ENCODE peak calls at places on chromosomes 16 and 17, in six cellular contexts. M, Q, G, D, K and U are unnamed samples.

GRCh38 chr17:4098516-4099209 is 44.2 kb downstream of the ZZEF1 start:
- DNase-seq in Q (no peak), D (no peak), K (no peak), M (no peak), G (no peak), U (no peak)

GRCh38 chr17:75826561-75827290 is 17.5 kb downstream of the UNC13D start:
- DNase-seq in K (no peak), G (no peak), D (no peak), M (no peak), Q (no peak), U (no peak)

GRCh38 chr16:79597277-79597676 is 3.3 kb downstream of the MAF start:
- DNase-seq in D (no peak), Q (peak), M (no peak), G (no peak), K (no peak), U (no peak)

GRCh38 chr16:55944377-55944802 is 69.2 kb upstream of the CES5A start:
- DNase-seq in G (peak), Q (peak), K (peak), M (peak), D (peak), U (peak)

GRCh38 chr16:69182730-69183416 is 4.1 kb upstream of the SNTB2 start:
- DNase-seq in K (no peak), M (no peak), D (no peak), G (peak), Q (no peak), U (no peak)

GRCh38 chr16:75580-76501 is 2.2 kb upstream of the MPG start:
- DNase-seq in D (peak), Q (peak), G (no peak), K (peak), M (no peak), U (peak)

GRCh38 chr17:77498875-77499698 is 358.3 kb downstream of the SEC14L1 start:
- DNase-seq in G (peak), Q (no peak), K (no peak), M (no peak), D (no peak), U (no peak)

GRCh38 chr17:2018716-2019490 is 6.2 kb downstream of the RTN4RL1 start:
- DNase-seq in D (no peak), Q (no peak), G (no peak), K (no peak), M (no peak), U (no peak)

GRCh38 chr16:49849709-49850108 is 6.2 kb downstream of the ZNF423 start:
- DNase-seq in G (no peak), D (no peak), K (no peak), M (no peak), Q (no peak), U (no peak)

GRCh38 chr16:6726621-6727020 is 606.0 kb upstream of the RBFOX1 start:
- DNase-seq in M (no peak), D (no peak), K (no peak), Q (no peak), G (no peak), U (no peak)

GRCh38 chr16:1189455-1189854 is 35.6 kb downstream of the TPSG1 start:
- DNase-seq in K (no peak), D (no peak), G (no peak), Q (no peak), M (no peak), U (no peak)

GRCh38 chr17:59491353-59492090 is 73.9 kb upstream of the DHX40 start:
- DNase-seq in D (no peak), K (no peak), M (no peak), Q (no peak), G (no peak), U (no peak)

GRCh38 chr16:70749681-70750601 is 51.0 kb downstream of the VAC14 start:
- DNase-seq in Q (peak), M (no peak), K (no peak), D (peak), G (no peak), U (peak)

GRCh38 chr17:59766486-59766885 is 59.0 kb downstream of the VMP1 start:
- DNase-seq in K (peak), D (no peak), G (no peak), M (no peak), Q (no peak), U (no peak)

GRCh38 chr17:44353656-44354331 is 8.7 kb downstream of the GRN start:
- DNase-seq in K (no peak), Q (peak), G (no peak), D (no peak), M (no peak), U (peak)

GRCh38 chr17:9802294-9802693 is 10.9 kb upstream of the DHRS7C start:
- DNase-seq in K (peak), D (no peak), Q (peak), M (no peak), G (no peak), U (peak)

GRCh38 chr16:58638148-58639036 is 8.8 kb upstream of the CNOT1 start:
- DNase-seq in G (peak), Q (peak), M (no peak), K (peak), D (peak), U (peak)

GRCh38 chr17:51802544-51802943 is 356.0 kb downstream of the CA10 start:
- DNase-seq in Q (no peak), M (no peak), G (peak), K (no peak), D (no peak), U (no peak)

GRCh38 chr17:62690168-62690897 is 62.9 kb downstream of the MRC2 start:
- DNase-seq in M (no peak), D (no peak), Q (no peak), K (no peak), G (no peak), U (no peak)

GRCh38 chr17:11932337-11932898 is 64.9 kb downstream of the ZNF18 start:
- DNase-seq in Q (no peak), M (no peak), D (no peak), K (no peak), G (no peak), U (no peak)

GRCh38 chr16:65889533-65889966 is 476.9 kb upstream of the CDH5 start:
- DNase-seq in M (no peak), D (no peak), K (peak), G (no peak), Q (peak), U (no peak)

GRCh38 chr17:75683467-75684041 is 16.4 kb downstream of the SAP30BP start:
- DNase-seq in D (no peak), G (no peak), K (peak), M (no peak), Q (peak), U (no peak)

GRCh38 chr17:72984145-72984924 is 108.2 kb downstream of the SLC39A11 start:
- DNase-seq in D (no peak), K (peak), M (no peak), Q (peak), G (no peak), U (no peak)

GRCh38 chr16:88309905-88310259 is 72.9 kb upstream of the ZNF469 start:
- DNase-seq in K (no peak), Q (no peak), M (no peak), G (no peak), D (no peak), U (peak)

GRCh38 chr16:73427177-73427576 is 379.2 kb upstream of the ZFHX3 start:
- DNase-seq in Q (no peak), K (no peak), G (no peak), D (no peak), M (no peak), U (no peak)

GRCh38 chr16:83727018-83727417 is 80.8 kb upstream of the HSBP1 start:
- DNase-seq in Q (peak), G (no peak), M (no peak), K (peak), D (no peak), U (no peak)

GRCh38 chr16:28182183-28182582 is 29.6 kb downstream of the XPO6 start:
- DNase-seq in G (no peak), M (no peak), D (no peak), Q (no peak), K (peak), U (no peak)

GRCh38 chr17:3529817-3530741 is 27.5 kb downstream of the TRPV3 start:
- DNase-seq in K (peak), G (no peak), Q (peak), M (no peak), D (peak), U (peak)

GRCh38 chr16:9787717-9788116 is 394.5 kb downstream of the GRIN2A start:
- DNase-seq in G (peak), Q (no peak), D (peak), K (peak), M (no peak), U (no peak)

GRCh38 chr16:29810699-29811169 is 1.3 kb upstream of the PRRT2 start:
- DNase-seq in G (no peak), D (no peak), M (no peak), Q (no peak), K (no peak), U (no peak)

GRCh38 chr16:878071-878784 is 77.7 kb upstream of the GNG13 start:
- DNase-seq in G (peak), M (peak), K (peak), Q (no peak), D (no peak), U (peak)

GRCh38 chr16:83742520-83742919 is 65.3 kb upstream of the HSBP1 start:
- DNase-seq in Q (no peak), D (no peak), K (no peak), G (no peak), M (no peak), U (no peak)

GRCh38 chr17:65495255-65496060 is 66.0 kb downstream of the AXIN2 start:
- DNase-seq in D (no peak), K (peak), M (no peak), Q (peak), G (no peak), U (peak)

GRCh38 chr17:75308732-75309629 is 19.7 kb upstream of the SLC25A19 start:
- DNase-seq in M (no peak), G (no peak), Q (no peak), K (no peak), D (no peak), U (no peak)

GRCh38 chr16:48432136-48432535 is 46.9 kb upstream of the SIAH1 start:
- DNase-seq in G (no peak), K (no peak), Q (no peak), M (no peak), D (no peak), U (no peak)

GRCh38 chr16:75491876-75492275 is 3.4 kb downstream of the CHST6 start:
- DNase-seq in G (peak), D (no peak), K (no peak), M (no peak), Q (no peak), U (peak)

GRCh38 chr16:53090591-53091507 is 36.1 kb downstream of the CHD9 start:
- DNase-seq in K (peak), G (no peak), Q (peak), D (peak), M (no peak), U (no peak)

GRCh38 chr17:73639322-73639721 is 4.9 kb downstream of the SDK2 start:
- DNase-seq in M (no peak), K (peak), G (no peak), Q (no peak), D (no peak), U (no peak)

DNA sequence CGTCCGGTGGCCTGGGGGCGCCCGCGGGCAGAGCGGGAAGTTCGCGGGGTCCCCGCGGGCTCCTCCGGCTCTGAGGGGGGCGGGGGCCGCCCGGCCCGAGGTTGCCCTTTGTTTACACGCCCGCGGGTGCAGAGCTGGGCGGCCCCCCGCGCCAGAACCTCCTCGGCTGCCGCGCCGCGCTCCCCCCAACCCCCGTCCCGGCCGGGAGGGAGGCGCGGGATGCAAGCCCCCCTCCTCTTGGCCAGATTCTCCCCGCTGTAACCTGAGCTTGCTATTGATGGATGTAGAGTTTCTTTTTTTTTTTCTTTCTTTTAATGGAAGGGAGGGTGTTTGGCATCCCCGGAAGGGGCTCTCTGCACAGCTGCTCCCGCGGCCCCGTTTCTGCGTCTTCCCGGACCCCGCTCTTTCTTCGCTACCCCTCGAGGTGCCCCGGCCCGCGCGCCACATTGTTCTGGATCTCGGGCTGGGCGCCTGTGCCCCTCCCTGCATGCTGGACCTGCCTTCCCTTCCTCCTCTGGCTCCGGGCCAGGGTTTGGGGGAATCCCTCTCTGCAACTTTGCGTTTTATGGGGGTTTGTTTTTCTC is 648 bp downstream of the CBX2 start:
- DNase-seq in D (no peak), Q (no peak), G (peak), M (no peak), K (no peak), U (peak)
- TF ChIP-seq CTCF in D (no peak), Q (no peak), G (no peak), M (no peak), K (no peak), U (no peak)

GRCh38 chr17:16288860-16289571 is 64.3 kb downstream of the CENPV start:
- DNase-seq in K (no peak), Q (peak), D (no peak), G (no peak), M (no peak), U (no peak)

GRCh38 chr17:16287563-16288027 is 65.7 kb downstream of the CENPV start:
- DNase-seq in D (no peak), Q (peak), G (no peak), M (no peak), K (peak), U (no peak)

GRCh38 chr17:16286009-16286946 is 67.0 kb downstream of the CENPV start:
- DNase-seq in M (no peak), D (peak), K (peak), Q (peak), G (peak), U (no peak)

GRCh38 chr17:16285646-16286008 is 67.6 kb downstream of the CENPV start:
- DNase-seq in K (no peak), M (no peak), Q (no peak), D (no peak), G (no peak), U (peak)

DNA sequence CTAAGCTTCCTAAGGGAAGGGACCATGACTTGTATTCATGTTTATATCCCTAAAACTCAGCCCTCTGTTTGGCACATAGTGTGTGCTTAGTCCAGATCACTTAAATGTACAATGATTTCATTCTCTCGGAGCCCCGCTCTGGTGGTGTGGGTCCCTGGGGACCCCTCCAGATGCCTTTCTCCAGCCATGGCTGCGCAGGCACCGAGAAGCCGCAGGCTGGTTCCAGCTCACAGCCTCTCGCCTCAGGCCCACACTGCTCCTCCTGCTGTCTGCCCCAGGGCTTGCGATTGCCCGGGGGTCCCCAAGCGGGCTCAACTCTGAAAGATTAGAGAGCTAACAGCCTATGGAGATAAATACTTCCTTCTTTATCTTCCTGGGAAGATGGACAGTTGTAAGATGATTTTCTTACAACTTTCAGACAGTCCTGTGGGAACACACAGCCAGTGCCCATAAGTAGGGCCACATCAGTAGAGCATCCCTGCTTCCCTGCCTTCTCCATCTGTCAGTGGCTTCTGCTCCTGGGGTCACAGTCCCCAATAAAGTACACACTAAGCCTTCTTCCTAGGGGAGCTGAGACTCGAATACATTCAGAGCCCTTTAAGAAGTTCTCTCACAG is 66.2 kb downstream of the CENPV start:
- DNase-seq in M (no peak), G (peak), K (no peak), Q (peak), D (peak), U (peak)
- TF ChIP-seq CTCF in M (no peak), G (peak), K (peak), Q (peak), D (peak), U (no peak)

GRCh38 chr17:35312790-35313711 is 60.4 kb downstream of the SLFN11 start:
- DNase-seq in G (peak), M (no peak), D (peak), Q (peak), K (peak), U (peak)

GRCh38 chr17:35315283-35315682 is 58.1 kb downstream of the SLFN11 start:
- DNase-seq in K (peak), G (no peak), M (no peak), Q (peak), D (peak), U (no peak)

GRCh38 chr17:35313875-35314409 is 59.5 kb downstream of the SLFN11 start:
- DNase-seq in M (no peak), K (no peak), G (no peak), Q (no peak), D (peak), U (peak)

GRCh38 chr17:35314415-35315216 is 58.8 kb downstream of the SLFN11 start:
- DNase-seq in G (no peak), M (no peak), D (no peak), K (no peak), Q (no peak), U (no peak)

DNA sequence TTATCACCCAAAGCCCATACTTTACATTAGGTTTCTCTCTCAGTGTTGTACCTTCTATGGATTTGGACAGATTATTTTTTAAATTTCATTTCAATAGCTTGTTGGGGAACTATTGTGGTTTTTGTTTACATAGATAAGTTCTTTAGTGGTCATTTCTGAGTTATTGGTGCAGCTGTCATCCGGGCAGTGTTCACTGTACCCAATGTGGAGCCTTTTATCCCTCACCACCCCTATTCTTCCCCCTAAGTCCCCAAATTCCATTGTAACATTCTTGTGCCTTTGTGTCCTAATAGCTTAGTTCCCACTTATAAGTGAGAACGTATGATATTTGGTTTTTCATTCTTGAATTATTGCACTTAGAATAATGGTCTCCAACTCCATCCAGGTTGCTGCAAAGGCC is 57.5 kb downstream of the SLFN11 start:
- DNase-seq in M (no peak), Q (no peak), G (no peak), D (no peak), K (no peak), U (no peak)
- TF ChIP-seq CTCF in M (no peak), Q (no peak), G (no peak), D (no peak), K (no peak), U (no peak)

DNA sequence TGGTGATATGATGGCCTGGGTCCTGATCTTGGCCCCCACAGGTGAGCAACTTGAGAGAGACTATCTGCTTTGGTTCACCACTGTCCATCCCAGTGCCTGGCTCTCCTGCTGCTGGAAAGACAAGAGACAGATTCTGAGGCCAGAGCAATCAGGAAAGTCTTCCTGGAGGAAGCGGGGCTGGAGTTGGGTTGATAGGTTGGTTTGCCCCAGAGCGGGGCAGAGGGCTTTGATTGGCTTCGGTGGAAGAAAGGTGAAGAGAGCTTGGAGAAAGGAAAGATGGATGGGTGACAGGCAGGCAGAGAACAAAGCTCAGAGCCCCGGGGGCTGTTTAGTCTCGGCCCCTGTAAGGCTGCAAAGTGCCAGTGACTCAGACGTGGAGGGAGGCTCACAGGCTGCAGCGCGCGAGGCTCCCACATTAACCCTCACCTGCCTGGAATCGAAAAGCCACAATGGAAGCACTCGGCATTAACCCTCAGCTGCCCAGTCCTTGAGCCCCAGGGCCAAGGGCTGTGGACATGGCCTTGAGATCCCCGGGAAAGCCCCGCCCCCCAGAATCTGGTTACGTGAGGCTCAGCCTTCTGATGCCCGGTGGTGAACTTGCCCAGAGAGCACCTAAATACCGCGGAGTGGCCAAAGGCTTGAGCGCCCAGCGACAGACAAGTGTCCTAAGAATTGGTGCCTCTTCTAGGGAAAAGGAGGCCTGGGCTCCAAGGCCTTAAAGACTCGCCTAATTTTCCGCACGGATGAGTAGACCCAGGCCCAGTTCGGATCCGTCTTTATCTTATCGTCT is 988 bp upstream of the CPNE2 start:
- DNase-seq in Q (peak), D (peak), K (peak), G (peak), M (no peak), U (peak)
- TF ChIP-seq CTCF in Q (no peak), D (no peak), K (no peak), G (no peak), M (no peak), U (no peak)

GRCh38 chr17:55587608-55588139 is 76.4 kb upstream of the SMIM36 start:
- DNase-seq in Q (peak), K (peak), M (no peak), G (no peak), D (peak), U (no peak)

GRCh38 chr17:55582910-55583309 is 71.7 kb upstream of the SMIM36 start:
- DNase-seq in D (no peak), M (no peak), K (peak), Q (no peak), G (no peak), U (no peak)

GRCh38 chr17:55584055-55584685 is 72.9 kb upstream of the SMIM36 start:
- DNase-seq in K (peak), M (no peak), Q (peak), G (no peak), D (no peak), U (no peak)

GRCh38 chr17:55584861-55585260 is 73.6 kb upstream of the SMIM36 start:
- DNase-seq in K (no peak), M (no peak), D (no peak), G (no peak), Q (no peak), U (no peak)

GRCh38 chr17:55585629-55586028 is 74.4 kb upstream of the SMIM36 start:
- DNase-seq in K (no peak), Q (no peak), G (no peak), M (no peak), D (no peak), U (no peak)
- TF ChIP-seq CTCF in K (no peak), Q (no peak), G (no peak), M (no peak), D (no peak), U (no peak)